ENCODE peak calls at places on chromosomes 2 and 18, in seven cellular contexts. N, B, G, X, J, A and D are unnamed samples.

GRCh38 chr2:19799881-19800780 is 101.7 kb downstream of the TTC32 start:
- DNase-seq in N (no peak), B (no peak), G (no peak), X (no peak), J (no peak), A (no peak), D (no peak)

GRCh38 chr2:166573393-166573792 is 79.3 kb upstream of the SCN7A start:
- DNase-seq in N (peak; percentile 16), B (no peak), G (no peak), X (no peak), J (no peak), A (peak; percentile 44), D (no peak)

GRCh38 chr2:179861027-179861776 is at the start of gene ZNF385B:
- DNase-seq in N (no peak), B (no peak), G (no peak), X (no peak), J (no peak), A (peak; percentile 36), D (no peak)

GRCh38 chr2:166957686-166958085 is 69.4 kb downstream of the XIRP2 start:
- DNase-seq in N (peak; percentile 6), B (no peak), G (no peak), X (no peak), J (no peak), A (no peak), D (no peak)

GRCh38 chr2:105746177-105747080 is 1.7 kb downstream of the NCK2 start:
- DNase-seq in N (peak; percentile 29), B (no peak), G (peak; percentile 62), X (peak; percentile 81), J (peak; percentile 78), A (no peak), D (peak; percentile 98)

GRCh38 chr2:206693399-206694137 is 24.6 kb downstream of the DYTN start:
- DNase-seq in N (peak; percentile 65), B (peak; percentile 77), G (peak; percentile 16), X (no peak), J (no peak), A (no peak), D (peak; percentile 49)

GRCh38 chr2:240430595-240430994 is 4.9 kb upstream of the GPC1 start:
- DNase-seq in N (no peak), B (no peak), G (no peak), X (no peak), J (peak; percentile 11), A (no peak), D (no peak)

GRCh38 chr18:79507546-79508480 is 112.1 kb downstream of the NFATC1 start:
- DNase-seq in N (no peak), B (peak; percentile 63), G (no peak), X (no peak), J (no peak), A (peak; percentile 28), D (peak; percentile 63)

GRCh38 chr2:120443946-120444345 is 98.0 kb downstream of the INHBB start:
- DNase-seq in N (no peak), B (no peak), G (no peak), X (no peak), J (no peak), A (no peak), D (no peak)

GRCh38 chr2:91975130-91975491 is 2896.1 kb upstream of the TEKT4 start:
- DNase-seq in N (no peak), B (no peak), G (no peak), X (no peak), J (no peak), A (no peak), D (no peak)

GRCh38 chr2:231676243-231676642 is 32.1 kb upstream of the PTMA start:
- DNase-seq in N (no peak), B (no peak), G (no peak), X (no peak), J (no peak), A (no peak), D (no peak)

GRCh38 chr2:45300026-45300750 is 290.9 kb upstream of the SIX2 start:
- DNase-seq in N (peak; percentile 84), B (peak; percentile 39), G (no peak), X (no peak), J (no peak), A (no peak), D (peak; percentile 69)

GRCh38 chr2:227804970-227805369 is 8.7 kb upstream of the CCL20 start:
- DNase-seq in N (no peak), B (no peak), G (no peak), X (peak; percentile 19), J (no peak), A (peak; percentile 15), D (no peak)

GRCh38 chr18:58314284-58314683 is 270.3 kb downstream of the NEDD4L start:
- DNase-seq in N (peak; percentile 65), B (peak; percentile 68), G (no peak), X (no peak), J (no peak), A (peak; percentile 80), D (peak; percentile 74)

GRCh38 chr2:20542269-20542668 is 95.4 kb downstream of the RHOB start:
- DNase-seq in N (no peak), B (no peak), G (no peak), X (no peak), J (no peak), A (no peak), D (peak; percentile 21)

GRCh38 chr2:156331572-156332451 is 709 bp downstream of the NR4A2 start:
- DNase-seq in N (no peak), B (peak; percentile 69), G (peak; percentile 42), X (no peak), J (peak; percentile 58), A (peak; percentile 64), D (peak; percentile 72)

GRCh38 chr2:120013569-120014223 is 819 bp downstream of the EPB41L5 start:
- DNase-seq in N (no peak), B (peak; percentile 11), G (no peak), X (no peak), J (no peak), A (no peak), D (no peak)

GRCh38 chr18:37654711-37655369 is 89.2 kb upstream of the CELF4 start:
- DNase-seq in N (no peak), B (no peak), G (no peak), X (no peak), J (no peak), A (no peak), D (no peak)

GRCh38 chr18:55918449-55918848 is 330.5 kb upstream of the TCF4 start:
- DNase-seq in N (no peak), B (no peak), G (no peak), X (no peak), J (no peak), A (no peak), D (no peak)

GRCh38 chr18:38635706-38636105 is 1070.1 kb upstream of the CELF4 start:
- DNase-seq in N (no peak), B (no peak), G (no peak), X (no peak), J (no peak), A (peak; percentile 12), D (no peak)

GRCh38 chr2:210616074-210616473 is 59.7 kb downstream of the CPS1 start:
- DNase-seq in N (no peak), B (no peak), G (no peak), X (no peak), J (no peak), A (no peak), D (no peak)

GRCh38 chr18:61854578-61854977 is 38.2 kb downstream of the RNF152 start:
- DNase-seq in N (no peak), B (peak; percentile 67), G (no peak), X (no peak), J (no peak), A (no peak), D (no peak)

GRCh38 chr2:142165790-142166189 is 35.0 kb upstream of the LRP1B start:
- DNase-seq in N (peak; percentile 38), B (peak; percentile 39), G (no peak), X (no peak), J (no peak), A (peak; percentile 22), D (no peak)

GRCh38 chr18:6207119-6207518 is 207.6 kb downstream of the L3MBTL4 start:
- DNase-seq in N (no peak), B (no peak), G (no peak), X (no peak), J (no peak), A (no peak), D (no peak)

GRCh38 chr2:690799-691198 is 13.6 kb upstream of the TMEM18 start:
- DNase-seq in N (no peak), B (no peak), G (no peak), X (no peak), J (no peak), A (no peak), D (no peak)

GRCh38 chr2:178477443-178478099 is 829 bp downstream of the FKBP7 start:
- DNase-seq in N (no peak), B (peak; percentile 35), G (no peak), X (no peak), J (no peak), A (no peak), D (no peak)

GRCh38 chr2:84395819-84396218 is 63.3 kb downstream of the SUCLG1 start:
- DNase-seq in N (no peak), B (no peak), G (no peak), X (no peak), J (no peak), A (peak; percentile 49), D (no peak)

GRCh38 chr2:233466991-233467603 is 99.5 kb downstream of the USP40 start:
- DNase-seq in N (no peak), B (peak; percentile 85), G (no peak), X (no peak), J (no peak), A (no peak), D (no peak)

GRCh38 chr2:215409331-215410127 is 26.3 kb downstream of the FN1 start:
- DNase-seq in N (no peak), B (no peak), G (no peak), X (no peak), J (no peak), A (no peak), D (no peak)

GRCh38 chr18:74457043-74457742 is at the start of gene DIPK1C:
- DNase-seq in N (no peak), B (peak; percentile 40), G (no peak), X (no peak), J (peak; percentile 21), A (no peak), D (no peak)

GRCh38 chr18:70036771-70037452 is 89.2 kb upstream of the CD226 start:
- DNase-seq in N (no peak), B (peak; percentile 38), G (no peak), X (no peak), J (no peak), A (no peak), D (no peak)

GRCh38 chr18:75029456-75029855 is 179.5 kb downstream of the PTGR3 start:
- DNase-seq in N (no peak), B (no peak), G (no peak), X (peak; percentile 2), J (no peak), A (no peak), D (no peak)

GRCh38 chr2:206127656-206128055 is 31.6 kb downstream of the NDUFS1 start:
- DNase-seq in N (peak; percentile 39), B (no peak), G (no peak), X (no peak), J (no peak), A (no peak), D (no peak)